ENCODE peak calls at places on chromosomes 4 and X, in four cellular contexts. One of them, this sample, is unnamed. For H3K36me3 and H3K27me3, the result is how much of the 10 kb centered on the place peaks cover.

GRCh38 chrX:2577844-2578444 is 77.2 kb upstream of the DHRSX start:
- DNase-seq in effector memory CD4-positive, alpha-beta T cell: no peak
- DNase-seq in GM23248: peak
- DNase-seq in right atrium auricular region: no peak
- DNase-seq in this sample: no peak

GRCh38 chr4:30671926-30672325 is 48.2 kb upstream of the PCDH7 start:
- DNase-seq in GM23248: no peak
- DNase-seq in right atrium auricular region: no peak
- DNase-seq in effector memory CD4-positive, alpha-beta T cell: no peak
- DNase-seq in this sample: no peak

GRCh38 chrX:151675121-151675746 is 20.0 kb upstream of the PRRG3 start:
- DNase-seq in right atrium auricular region: no peak
- DNase-seq in effector memory CD4-positive, alpha-beta T cell: no peak
- DNase-seq in GM23248: no peak
- DNase-seq in this sample: no peak

GRCh38 chr4:96983830-96984229 is 1143.9 kb downstream of the PDHA2 start:
- DNase-seq in right atrium auricular region: no peak
- DNase-seq in effector memory CD4-positive, alpha-beta T cell: no peak
- DNase-seq in GM23248: no peak
- DNase-seq in this sample: no peak

GRCh38 chr4:83255584-83255983 is 29.0 kb downstream of the COQ2 start:
- DNase-seq in GM23248: peak
- DNase-seq in effector memory CD4-positive, alpha-beta T cell: no peak
- DNase-seq in right atrium auricular region: no peak
- DNase-seq in this sample: peak

GRCh38 chrX:153861733-153862300 is 24.2 kb downstream of the L1CAM start:
- DNase-seq in right atrium auricular region: no peak
- DNase-seq in GM23248: no peak
- DNase-seq in effector memory CD4-positive, alpha-beta T cell: no peak
- DNase-seq in this sample: no peak

GRCh38 chrX:17632942-17633341 is 104.4 kb upstream of the SCML1 start:
- DNase-seq in right atrium auricular region: no peak
- DNase-seq in effector memory CD4-positive, alpha-beta T cell: no peak
- DNase-seq in GM23248: peak
- DNase-seq in this sample: peak

GRCh38 chr4:21467551-21467950 is 481.0 kb downstream of the KCNIP4 start:
- DNase-seq in effector memory CD4-positive, alpha-beta T cell: no peak
- DNase-seq in GM23248: no peak
- DNase-seq in right atrium auricular region: no peak
- DNase-seq in this sample: no peak

GRCh38 chrX:53072418-53073114 is 9.6 kb upstream of the TSPYL2 start:
- DNase-seq in right atrium auricular region: no peak
- DNase-seq in GM23248: no peak
- DNase-seq in effector memory CD4-positive, alpha-beta T cell: no peak
- DNase-seq in this sample: no peak

GRCh38 chr4:153375303-153375702 is 30.8 kb downstream of the MND1 start:
- DNase-seq in right atrium auricular region: no peak
- DNase-seq in effector memory CD4-positive, alpha-beta T cell: no peak
- DNase-seq in GM23248: no peak
- DNase-seq in this sample: no peak
- H3K36me3 ChIP-seq in right atrium auricular region: under half
- H3K36me3 ChIP-seq in effector memory CD4-positive, alpha-beta T cell: under half
- H3K36me3 ChIP-seq in GM23248: under half
- H3K36me3 ChIP-seq in this sample: under half

DNA sequence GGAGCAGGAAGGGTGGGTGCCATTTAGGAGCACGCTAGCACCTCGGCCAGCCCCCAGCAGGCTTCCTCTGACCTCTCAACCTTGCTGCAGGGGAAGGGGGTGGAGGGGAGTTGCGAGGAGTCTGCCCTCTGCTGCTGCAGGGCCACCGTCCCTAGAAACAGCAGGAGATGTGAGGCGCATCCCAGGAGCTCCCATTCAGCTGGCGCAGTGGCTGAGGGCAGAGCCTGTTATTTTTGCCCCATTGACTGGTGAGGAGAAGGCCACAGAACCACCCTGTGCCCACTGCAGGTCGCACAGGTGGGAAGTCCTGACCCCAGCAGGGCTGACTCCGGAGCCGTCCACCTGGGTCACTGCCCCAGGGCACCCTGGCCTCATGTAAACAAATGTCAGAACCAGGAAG is 8.0 kb downstream of the PDE6B start:
- DNase-seq in right atrium auricular region: no peak
- DNase-seq in GM23248: no peak
- DNase-seq in effector memory CD4-positive, alpha-beta T cell: no peak
- DNase-seq in this sample: no peak
- H3K27me3 ChIP-seq in right atrium auricular region: under half
- H3K27me3 ChIP-seq in GM23248: under half
- H3K27me3 ChIP-seq in effector memory CD4-positive, alpha-beta T cell: under half
- H3K27me3 ChIP-seq in this sample: under half

DNA sequence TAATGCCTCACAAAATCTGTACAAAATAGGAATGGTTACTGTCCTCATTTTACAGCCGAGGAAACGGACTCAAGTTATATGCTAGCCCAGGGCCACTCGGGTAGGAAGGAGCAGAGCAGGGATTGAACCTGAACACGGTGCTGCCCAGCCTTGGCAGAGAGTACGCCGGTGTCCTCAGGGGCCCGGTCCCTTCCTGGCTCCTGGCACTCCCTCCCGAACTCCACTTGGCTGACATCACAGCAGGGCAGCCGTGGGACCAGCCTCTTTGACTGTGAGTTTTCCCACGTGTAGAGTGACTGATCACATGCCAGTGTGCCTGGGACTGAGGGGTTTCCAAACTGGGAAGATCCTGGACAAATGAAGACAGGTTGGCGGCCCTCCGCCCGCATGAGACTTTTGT is 23.7 kb downstream of the MAN2B2 start:
- DNase-seq in right atrium auricular region: no peak
- DNase-seq in effector memory CD4-positive, alpha-beta T cell: no peak
- DNase-seq in GM23248: no peak
- DNase-seq in this sample: no peak
- H3K36me3 ChIP-seq in right atrium auricular region: under half
- H3K36me3 ChIP-seq in effector memory CD4-positive, alpha-beta T cell: half or more
- H3K36me3 ChIP-seq in GM23248: under half
- H3K36me3 ChIP-seq in this sample: under half

GRCh38 chr4:791201-791865 is 34.6 kb downstream of the CPLX1 start:
- DNase-seq in right atrium auricular region: no peak
- DNase-seq in GM23248: no peak
- DNase-seq in effector memory CD4-positive, alpha-beta T cell: no peak
- DNase-seq in this sample: no peak

GRCh38 chr4:788006-788635 is 37.8 kb downstream of the CPLX1 start:
- DNase-seq in GM23248: no peak
- DNase-seq in effector memory CD4-positive, alpha-beta T cell: no peak
- DNase-seq in right atrium auricular region: no peak
- DNase-seq in this sample: no peak

GRCh38 chr4:788636-789297 is 37.2 kb downstream of the CPLX1 start:
- DNase-seq in effector memory CD4-positive, alpha-beta T cell: no peak
- DNase-seq in right atrium auricular region: no peak
- DNase-seq in GM23248: no peak
- DNase-seq in this sample: no peak

GRCh38 chr4:790466-790820 is 35.5 kb downstream of the CPLX1 start:
- DNase-seq in effector memory CD4-positive, alpha-beta T cell: no peak
- DNase-seq in right atrium auricular region: no peak
- DNase-seq in GM23248: no peak
- DNase-seq in this sample: no peak

DNA sequence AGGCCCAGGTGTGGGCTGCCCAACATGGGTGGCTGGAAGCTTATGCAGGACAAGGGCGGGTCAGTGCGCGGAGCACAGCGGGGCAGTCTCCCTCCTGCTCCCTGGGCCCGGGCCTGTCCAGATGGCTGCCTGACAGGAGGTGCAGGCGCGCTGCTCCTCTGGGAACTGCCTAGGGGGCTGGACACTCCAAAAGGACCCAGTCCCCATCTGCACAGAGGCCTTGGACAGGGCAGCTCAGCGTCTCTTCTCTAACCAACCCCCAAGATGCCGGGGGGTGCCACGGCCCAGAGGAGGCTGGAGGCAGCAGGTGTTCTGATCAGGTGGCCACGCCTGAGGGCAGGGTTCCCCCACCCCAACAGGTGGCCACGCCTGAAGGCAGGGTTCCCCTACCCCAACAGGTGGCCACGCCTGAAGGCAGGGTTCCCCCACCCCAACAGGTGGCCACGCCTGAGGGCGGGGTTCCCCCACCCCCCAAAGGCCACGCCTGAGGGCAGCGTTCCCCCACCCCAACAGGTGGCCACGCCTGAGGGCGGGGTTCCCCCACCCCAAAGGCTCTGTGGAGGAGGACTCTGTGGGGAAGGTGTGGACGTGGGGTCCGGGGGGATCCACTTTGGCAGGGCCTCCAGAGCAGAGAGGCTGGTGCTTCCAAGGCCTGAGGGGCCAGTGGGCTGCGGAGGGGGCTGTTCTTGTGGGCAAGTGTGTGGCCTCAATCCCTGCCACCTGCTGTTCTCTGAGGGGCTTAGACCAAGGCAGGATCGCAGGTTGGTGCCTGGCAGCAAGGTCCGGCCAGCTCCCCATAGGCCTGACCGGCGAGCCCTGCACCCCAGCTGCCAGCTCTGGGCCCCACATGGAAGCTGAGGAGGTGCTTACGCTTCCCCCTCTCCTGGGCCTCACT is 36.1 kb downstream of the CPLX1 start:
- DNase-seq in effector memory CD4-positive, alpha-beta T cell: no peak
- DNase-seq in right atrium auricular region: no peak
- DNase-seq in GM23248: no peak
- DNase-seq in this sample: no peak
- H3K27me3 ChIP-seq in effector memory CD4-positive, alpha-beta T cell: under half
- H3K27me3 ChIP-seq in right atrium auricular region: under half
- H3K27me3 ChIP-seq in GM23248: half or more
- H3K27me3 ChIP-seq in this sample: under half

This sample was measured in bronchial epithelial cell.